ENCODE peak calls at places on chromosomes 1 and 21, in six cellular contexts. J is left ventricle myocardium inferior, S is body of pancreas, L is HCT116, G is psoas muscle, T is lower lobe of right lung. K is an unnamed sample. For H3K4me1 and H3K36me3, the result is how much of the 10 kb centered on the place peaks cover.

GRCh38 chr1:44405804-44406743 is 1.0 kb downstream of the RNF220 start:
- DNase-seq in J (no peak), S (no peak), T (peak), G (no peak), L (no peak), K (peak)

GRCh38 chr1:115337276-115337632 is 795 bp downstream of the NGF start:
- DNase-seq in S (no peak), J (no peak), L (no peak), T (no peak), G (no peak), K (no peak)

GRCh38 chr1:230849451-230850194 is 18.7 kb downstream of the C1orf198 start:
- DNase-seq in T (no peak), G (peak), L (no peak), J (peak), S (peak), K (no peak)

GRCh38 chr1:176897350-176898236 is 266.9 kb downstream of the ASTN1 start:
- DNase-seq in T (peak), S (peak), G (peak), L (peak), J (peak), K (peak)

GRCh38 chr1:202462342-202463076 is 114.0 kb downstream of the PPP1R12B start:
- DNase-seq in S (no peak), G (no peak), T (no peak), L (no peak), J (no peak), K (no peak)

GRCh38 chr1:36792292-36792691 is 242.0 kb downstream of the GRIK3 start:
- DNase-seq in J (no peak), T (no peak), L (no peak), S (no peak), G (no peak), K (no peak)

GRCh38 chr1:40096646-40096976 is 441 bp downstream of the PPT1 start:
- DNase-seq in T (no peak), L (no peak), S (no peak), J (no peak), G (no peak), K (no peak)

GRCh38 chr1:116835161-116835560 is 74.6 kb upstream of the PTGFRN start:
- DNase-seq in S (no peak), T (no peak), G (no peak), J (no peak), L (no peak), K (no peak)

GRCh38 chr21:42277593-42277992 is 37.6 kb downstream of the TFF3 start:
- DNase-seq in J (no peak), G (no peak), T (no peak), S (no peak), L (no peak), K (no peak)

GRCh38 chr1:43879414-43879813 is 54.2 kb upstream of the ARTN start:
- DNase-seq in L (no peak), G (no peak), J (no peak), S (no peak), T (no peak), K (no peak)

GRCh38 chr1:78560811-78561210 is 59.4 kb upstream of the IFI44L start:
- DNase-seq in T (no peak), L (no peak), G (no peak), J (no peak), S (no peak), K (no peak)

GRCh38 chr1:114216431-114217173 is 62.9 kb upstream of the SYT6 start:
- DNase-seq in J (no peak), L (no peak), G (no peak), T (no peak), S (no peak), K (no peak)

GRCh38 chr1:32151319-32151787 is 28.1 kb upstream of the TXLNA start:
- DNase-seq in J (no peak), L (no peak), T (no peak), G (no peak), S (no peak), K (no peak)

GRCh38 chr1:224205438-224205840 is 22.4 kb downstream of the DEGS1 start:
- DNase-seq in T (no peak), S (peak), J (no peak), L (no peak), G (no peak), K (no peak)

GRCh38 chr1:99465176-99465900 is 180.6 kb upstream of the PALMD start:
- DNase-seq in J (no peak), L (no peak), T (no peak), G (no peak), S (no peak), K (no peak)

GRCh38 chr1:63780541-63780940 is 6.7 kb downstream of the ROR1 start:
- DNase-seq in S (no peak), L (no peak), T (no peak), G (no peak), J (no peak), K (no peak)

GRCh38 chr1:172497230-172497629 is 35.7 kb upstream of the SUCO start:
- DNase-seq in G (no peak), S (no peak), L (no peak), J (no peak), T (peak), K (no peak)

GRCh38 chr1:182410620-182411273 is 10.3 kb upstream of the TEDDM1 start:
- DNase-seq in J (no peak), S (peak), G (no peak), T (no peak), L (no peak), K (no peak)

GRCh38 chr1:8902765-8903164 is 24.3 kb upstream of the ENO1 start:
- DNase-seq in T (no peak), J (no peak), G (no peak), S (no peak), L (no peak), K (no peak)

GRCh38 chr1:93346472-93346991 is 825 bp downstream of the DR1 start:
- DNase-seq in G (no peak), S (peak), T (no peak), L (no peak), J (no peak), K (peak)

GRCh38 chr1:117664314-117664713 is 58.5 kb downstream of the TENT5C start:
- DNase-seq in T (no peak), G (no peak), S (no peak), J (no peak), L (no peak), K (no peak)

GRCh38 chr1:78649628-78650027 is at the start of gene IFI44:
- DNase-seq in T (peak), J (peak), G (peak), S (peak), L (no peak), K (peak)

GRCh38 chr1:168664069-168664834 is 64.8 kb downstream of the DPT start:
- DNase-seq in J (no peak), T (no peak), S (no peak), L (no peak), G (no peak), K (no peak)

GRCh38 chr1:169236880-169237279 is 130.4 kb downstream of the ATP1B1 start:
- DNase-seq in T (no peak), S (no peak), L (no peak), G (no peak), J (no peak), K (no peak)

GRCh38 chr1:211285196-211285595 is 26.0 kb downstream of the RCOR3 start:
- DNase-seq in S (no peak), T (no peak), G (no peak), L (no peak), J (no peak), K (no peak)

GRCh38 chr21:39341249-39341923 is 7.5 kb downstream of the HMGN1 start:
- DNase-seq in T (no peak), G (no peak), J (no peak), S (no peak), L (no peak), K (no peak)

GRCh38 chr1:77850082-77850481 is 38.3 kb upstream of the NEXN start:
- DNase-seq in L (no peak), T (no peak), G (no peak), S (no peak), J (no peak), K (no peak)

GRCh38 chr1:175338447-175339135 is 146.0 kb upstream of the KIAA0040 start:
- DNase-seq in G (no peak), L (peak), S (no peak), J (no peak), T (no peak), K (no peak)

GRCh38 chr1:156082111-156083091 is at the start of gene MEX3A:
- DNase-seq in L (no peak), S (peak), G (peak), T (peak), J (peak), K (peak)

GRCh38 chr1:155911156-155912055 is at the start of gene RIT1:
- DNase-seq in T (peak), J (peak), G (peak), S (peak), L (no peak), K (peak)

GRCh38 chr1:109768335-109768650 is 4.6 kb upstream of the EPS8L3 start:
- DNase-seq in J (peak), S (no peak), G (no peak), T (no peak), L (no peak), K (peak)

GRCh38 chr1:117061986-117062415 is 1.9 kb downstream of the TTF2 start:
- DNase-seq in G (no peak), J (no peak), T (no peak), L (no peak), S (no peak), K (no peak)

GRCh38 chr1:74729741-74730478 is 2.9 kb downstream of the CRYZ start:
- DNase-seq in S (no peak), L (peak), G (no peak), J (no peak), T (no peak), K (no peak)

GRCh38 chr1:200328379-200328778 is 81.5 kb downstream of the ZNF281 start:
- DNase-seq in S (no peak), G (no peak), L (no peak), J (no peak), T (no peak), K (no peak)

GRCh38 chr1:237320890-237321289 is 278.9 kb downstream of the RYR2 start:
- DNase-seq in L (no peak), G (no peak), J (no peak), T (no peak), S (no peak), K (no peak)

GRCh38 chr1:156673387-156674121 is 3.7 kb downstream of the NES start:
- DNase-seq in G (no peak), S (no peak), J (no peak), L (no peak), T (no peak), K (no peak)

GRCh38 chr1:15799928-15800835 is 7.3 kb downstream of the UQCRHL start:
- DNase-seq in L (peak), G (peak), T (peak), J (no peak), S (peak), K (peak)
- H3K4me1 ChIP-seq in L (half or more), G (under half), T (under half), J (under half), S (half or more), K (under half)

GRCh38 chr1:86776108-86776507 is 71.7 kb downstream of the SH3GLB1 start:
- DNase-seq in J (no peak), S (no peak), T (no peak), G (no peak), L (no peak), K (no peak)

GRCh38 chr1:86775395-86775794 is 71.0 kb downstream of the SH3GLB1 start:
- DNase-seq in G (no peak), L (no peak), S (no peak), J (no peak), T (no peak), K (no peak)

GRCh38 chr1:86779308-86780191 is 75.2 kb downstream of the SH3GLB1 start:
- DNase-seq in J (no peak), S (no peak), L (no peak), G (no peak), T (no peak), K (no peak)

GRCh38 chr1:86782482-86782881 is 78.1 kb downstream of the SH3GLB1 start:
- DNase-seq in L (no peak), J (no peak), G (no peak), S (no peak), T (no peak), K (no peak)

DNA sequence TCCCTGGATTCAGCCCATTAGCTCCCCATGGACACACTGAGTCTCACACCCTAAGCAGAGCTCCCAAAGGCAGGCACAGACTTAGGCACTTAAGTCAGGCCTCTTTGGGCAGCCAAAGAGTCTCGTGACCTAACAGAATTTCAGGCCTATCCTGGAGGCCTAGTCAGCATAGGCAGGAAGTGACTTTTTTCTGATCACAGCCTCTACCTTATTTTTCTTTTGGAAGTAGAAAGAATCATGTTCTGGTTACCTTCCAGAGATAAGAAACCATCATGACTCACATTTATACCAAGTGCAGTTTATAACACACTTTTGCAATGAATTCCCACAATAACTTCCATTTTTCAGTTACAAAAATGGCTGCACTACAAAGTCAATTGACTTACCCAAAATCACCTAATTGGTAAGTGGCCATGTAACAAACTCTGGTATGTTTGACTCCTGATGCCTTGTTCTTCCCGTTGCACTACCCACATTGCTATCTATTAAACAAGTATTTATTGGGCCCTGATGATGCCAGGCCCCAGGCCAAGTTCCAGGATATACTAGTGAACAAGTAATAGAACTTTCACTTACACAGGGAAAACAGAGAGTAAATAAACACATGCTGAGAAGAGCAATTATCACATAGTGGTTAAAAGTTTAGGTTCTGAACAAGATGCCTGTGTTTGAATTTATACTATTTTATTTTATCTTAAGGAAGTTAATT is 74.3 kb downstream of the SH3GLB1 start:
- DNase-seq in G (no peak), S (no peak), L (no peak), J (no peak), T (no peak), K (no peak)
- H3K27ac ChIP-seq in G (peak), S (no peak), L (no peak), J (no peak), T (no peak), K (no peak)

DNA sequence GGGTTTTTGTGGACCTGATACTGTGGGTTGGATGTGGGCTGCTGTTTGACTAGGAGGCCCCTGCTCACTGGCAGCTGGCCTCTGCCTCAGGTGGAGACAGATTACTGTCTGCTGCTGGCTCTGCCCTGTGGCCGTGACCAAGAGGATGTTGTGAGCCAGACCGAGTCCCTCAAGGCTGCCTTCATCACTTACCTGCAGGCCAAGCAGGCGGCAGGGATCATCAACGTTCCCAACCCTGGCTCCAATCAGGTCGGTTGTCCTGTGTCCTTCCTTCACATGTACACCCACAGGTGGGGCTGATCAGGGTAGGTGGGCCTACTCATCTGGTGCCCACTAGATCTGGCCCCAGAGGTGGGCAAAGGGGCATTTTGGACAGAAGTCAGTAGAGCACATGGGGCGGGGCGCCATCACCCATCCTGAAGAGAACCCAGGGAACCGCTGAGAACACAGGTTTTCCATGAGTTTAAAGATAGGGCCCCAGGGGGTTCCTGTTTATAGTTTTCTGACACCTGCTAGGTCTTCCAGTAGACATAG is 37.2 kb downstream of the ZBTB17 start:
- DNase-seq in L (no peak), J (no peak), G (no peak), T (no peak), S (no peak), K (no peak)
- H3K36me3 ChIP-seq in L (under half), J (half or more), G (half or more), T (half or more), S (under half), K (under half)

DNA sequence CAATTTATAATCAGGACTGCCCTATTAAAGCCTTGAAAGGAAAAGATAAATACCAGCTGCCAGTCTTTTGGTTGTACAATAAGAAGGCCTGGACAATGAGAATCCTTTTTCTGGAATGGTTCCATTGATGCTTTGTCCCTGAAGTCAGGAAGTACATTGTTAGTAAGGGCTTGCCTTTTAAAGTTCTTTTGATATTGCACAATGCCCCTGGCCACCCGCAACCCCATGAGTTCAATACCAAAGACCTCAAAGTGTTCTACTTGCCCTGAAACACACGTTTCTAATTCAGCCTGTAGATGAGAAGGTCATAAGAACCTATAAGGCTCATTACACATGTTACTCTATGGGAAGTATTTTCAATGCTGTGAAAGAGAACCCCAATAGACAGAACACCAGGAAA is 112.1 kb downstream of the OLFM3 start:
- DNase-seq in G (no peak), S (no peak), L (no peak), T (no peak), J (no peak), K (no peak)
- H3K4me1 ChIP-seq in G (under half), S (under half), L (under half), T (under half), J (under half), K (under half)

DNA sequence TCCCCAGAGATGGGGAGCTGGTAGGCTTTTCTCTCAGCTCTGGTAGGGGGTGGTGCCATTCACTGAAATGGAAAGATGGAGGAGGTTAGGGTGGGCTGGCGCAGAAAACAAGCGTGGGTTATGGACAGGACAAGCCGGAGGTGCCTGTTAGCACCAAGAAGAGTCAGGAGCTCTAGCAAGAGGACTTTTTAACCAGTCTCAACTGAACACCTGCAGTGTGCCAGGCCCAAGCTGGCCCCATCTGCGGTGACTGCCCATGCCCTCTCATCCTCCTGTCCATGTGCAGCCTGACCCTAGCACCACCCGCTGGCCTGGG is 254.4 kb downstream of the RHOU start:
- DNase-seq in G (no peak), L (no peak), T (no peak), S (no peak), J (no peak), K (peak)
- H3K27ac ChIP-seq in G (no peak), L (no peak), T (peak), S (no peak), J (peak), K (peak)

GRCh38 chr1:25487628-25488027 is 55.8 kb upstream of the LDLRAP1 start:
- DNase-seq in T (no peak), J (no peak), S (no peak), L (no peak), G (no peak), K (no peak)
- H3K36me3 ChIP-seq in T (half or more), J (half or more), S (under half), L (under half), G (half or more), K (under half)

GRCh38 chr1:235027076-235027861 is 101.4 kb downstream of the TOMM20 start:
- DNase-seq in G (no peak), S (no peak), J (no peak), T (no peak), L (no peak), K (no peak)
- H3K4me1 ChIP-seq in G (under half), S (under half), J (under half), T (under half), L (under half), K (under half)

GRCh38 chr1:111449703-111450017 is 396 bp downstream of the ATP5PB start:
- DNase-seq in L (no peak), S (no peak), T (no peak), J (no peak), G (no peak), K (no peak)

GRCh38 chr1:111448482-111448917 is 556 bp downstream of the WDR77 start:
- DNase-seq in T (no peak), S (no peak), J (no peak), G (no peak), L (no peak), K (no peak)

GRCh38 chr1:111452581-111452980 is 3.3 kb downstream of the ATP5PB start:
- DNase-seq in G (no peak), T (no peak), L (no peak), J (no peak), S (no peak), K (no peak)

GRCh38 chr1:111448918-111449702 is at the start of the genes ATP5PB and WDR77:
- DNase-seq in S (peak), J (peak), L (peak), T (peak), G (peak), K (peak)

DNA sequence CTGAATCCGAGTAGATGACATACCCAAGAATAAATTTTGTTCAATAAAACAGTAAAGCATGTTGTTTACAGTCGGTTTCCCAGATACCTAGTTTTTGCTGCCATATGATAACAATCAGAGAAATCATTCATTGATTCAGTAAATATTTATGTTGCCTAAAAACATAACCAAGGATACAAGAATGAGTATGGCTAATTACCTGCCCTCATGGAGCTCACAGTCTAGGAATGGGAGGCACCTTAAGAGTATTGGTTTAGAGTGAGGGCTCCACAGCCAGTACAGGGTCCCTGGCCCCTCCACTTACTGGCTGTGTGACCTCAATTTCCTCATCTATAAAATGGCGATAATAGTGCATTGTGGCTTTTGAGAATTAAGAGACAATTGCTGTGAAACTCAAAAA is 921 bp downstream of the ATP5PB start:
- DNase-seq in S (no peak), G (no peak), T (no peak), J (no peak), L (no peak), K (no peak)
- H3K27ac ChIP-seq in S (no peak), G (peak), T (peak), J (peak), L (peak), K (no peak)

DNA sequence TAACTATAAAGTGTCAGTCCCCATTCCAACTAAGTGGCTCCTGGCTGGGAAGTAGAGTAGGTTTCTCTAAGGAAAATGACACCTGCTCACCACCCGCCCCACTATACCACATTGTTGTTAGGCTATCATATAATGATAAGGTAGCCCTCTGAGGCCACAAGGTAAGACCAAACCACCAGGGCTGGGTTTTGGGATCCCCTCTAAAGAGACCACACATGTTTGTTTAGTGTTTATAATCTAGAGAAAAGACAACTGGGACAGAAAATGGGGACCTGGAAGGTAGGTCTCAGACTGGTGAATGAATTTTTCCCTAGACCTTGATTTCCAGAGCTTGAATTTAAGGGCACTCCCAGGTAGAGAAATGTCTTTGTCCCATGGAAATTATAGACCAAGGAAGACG is 15.2 kb downstream of the AKIRIN1 start:
- DNase-seq in G (no peak), L (no peak), J (no peak), S (no peak), T (no peak), K (no peak)
- H3K36me3 ChIP-seq in G (half or more), L (under half), J (half or more), S (under half), T (half or more), K (half or more)